ENCODE peak calls at places on chromosomes 2 and 18, in nine cellular contexts. H is GM20000, Z is WTC11, W is GM12864, F is B cell, X is K562, T is uterus, G is RWPE1, Q is GM06990. Y is an unnamed sample.

GRCh38 chr18:36265035-36265434 is 32.5 kb upstream of the FHOD3 start:
- DNase-seq in W (no peak), G (no peak), F (no peak), Z (no peak), Q (no peak), T (no peak), X (peak; percentile 52), H (no peak), Y (no peak)

GRCh38 chr18:58549814-58550339 is 79.0 kb downstream of the ALPK2 start:
- DNase-seq in F (no peak), X (no peak), G (no peak), Z (no peak), H (no peak), Q (no peak), T (no peak), W (no peak), Y (no peak)

GRCh38 chr2:28378679-28379392 is 13.8 kb upstream of the FOSL2 start:
- DNase-seq in X (no peak), F (no peak), Q (no peak), H (no peak), G (no peak), T (no peak), Z (no peak), W (no peak), Y (no peak)

GRCh38 chr18:76490701-76491171 is 4.3 kb downstream of the ZNF516 start:
- DNase-seq in F (peak; percentile 72), Z (peak; percentile 50), X (no peak), T (peak; percentile 70), G (peak; percentile 47), H (peak; percentile 65), W (no peak), Q (peak; percentile 64), Y (peak; percentile 74)

GRCh38 chr2:218257390-218257981 is 3.3 kb upstream of the GPBAR1 start:
- DNase-seq in H (peak; percentile 80), Q (peak; percentile 54), G (peak; percentile 20), T (no peak), X (peak; percentile 71), Z (peak; percentile 76), F (peak; percentile 75), W (peak; percentile 74), Y (no peak)

GRCh38 chr2:2507471-2507997 is 176.5 kb upstream of the MYT1L start:
- DNase-seq in H (no peak), Z (no peak), T (no peak), F (no peak), W (no peak), G (no peak), Q (no peak), X (no peak), Y (no peak)

GRCh38 chr2:12261993-12262680 is 454.6 kb upstream of the TRIB2 start:
- DNase-seq in X (no peak), H (no peak), T (no peak), Q (no peak), Z (no peak), F (no peak), W (no peak), G (peak; percentile 8), Y (no peak)

GRCh38 chr2:228083131-228083530 is 98.4 kb downstream of the SPHKAP start:
- DNase-seq in T (no peak), X (no peak), Z (no peak), G (no peak), W (no peak), H (no peak), Q (no peak), F (no peak), Y (no peak)

GRCh38 chr2:42969231-42970150 is 177.1 kb upstream of the HAAO start:
- DNase-seq in H (no peak), F (no peak), G (peak; percentile 46), W (no peak), Q (no peak), X (no peak), Z (no peak), T (no peak), Y (peak; percentile 81)

GRCh38 chr2:240832816-240833497 is 12.9 kb upstream of the KIF1A start:
- DNase-seq in W (no peak), X (no peak), F (no peak), Q (no peak), Z (no peak), T (peak; percentile 30), G (no peak), H (no peak), Y (no peak)

GRCh38 chr2:6352247-6352646 is 513.5 kb downstream of the CMPK2 start:
- DNase-seq in H (peak; percentile 49), T (no peak), W (peak; percentile 89), G (no peak), Z (no peak), Q (peak; percentile 70), X (no peak), F (peak; percentile 9), Y (no peak)

GRCh38 chr2:6657872-6658271 is 207.8 kb downstream of the CMPK2 start:
- DNase-seq in G (no peak), X (no peak), H (no peak), T (no peak), F (no peak), Z (no peak), Q (no peak), W (no peak), Y (no peak)

GRCh38 chr2:53561155-53561554 is 206.4 kb upstream of the CHAC2 start:
- DNase-seq in W (no peak), X (no peak), H (no peak), T (no peak), Z (no peak), F (no peak), G (no peak), Q (no peak), Y (no peak)

GRCh38 chr2:31764169-31764568 is 183.4 kb upstream of the SRD5A2 start:
- DNase-seq in Q (no peak), T (no peak), X (no peak), Z (no peak), H (no peak), W (no peak), F (no peak), G (no peak), Y (no peak)

GRCh38 chr2:31765078-31765835 is 184.5 kb upstream of the SRD5A2 start:
- DNase-seq in Q (no peak), Z (no peak), G (no peak), F (no peak), T (no peak), H (no peak), X (no peak), W (no peak), Y (no peak)

DNA sequence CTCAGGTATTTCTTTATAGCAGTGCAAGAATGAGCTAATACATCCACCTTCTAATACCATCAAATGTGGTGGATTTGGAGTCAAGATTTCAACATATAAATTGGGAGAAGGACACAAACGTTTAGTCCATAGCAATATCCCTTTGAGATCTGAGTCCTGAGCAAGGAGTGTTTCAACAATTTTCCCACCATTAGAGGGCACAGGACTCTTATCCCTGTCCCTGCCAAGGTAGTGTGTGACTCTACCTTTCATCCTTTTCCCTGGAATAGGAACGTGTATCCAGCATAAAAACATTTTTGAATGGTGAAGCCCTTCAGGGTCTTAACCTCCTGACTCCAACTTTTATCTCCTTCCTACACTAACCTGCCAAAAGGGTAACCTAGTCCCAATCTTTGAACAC is 181.3 kb upstream of the SRD5A2 start:
- DNase-seq in Q (no peak), T (no peak), H (no peak), G (no peak), Z (no peak), X (no peak), W (no peak), F (no peak), Y (no peak)
- TF ChIP-seq CTCF in Q (no peak), T (no peak), H (no peak), G (no peak), Z (no peak), X (no peak), W (no peak), F (no peak), Y (peak; percentile 29)

GRCh38 chr2:185284696-185285095 is 453.9 kb upstream of the FSIP2 start:
- DNase-seq in T (no peak), H (no peak), F (no peak), Q (no peak), Z (no peak), G (no peak), X (no peak), W (no peak), Y (no peak)

GRCh38 chr2:185274718-185275484 is 463.7 kb upstream of the FSIP2 start:
- DNase-seq in W (no peak), Q (no peak), H (no peak), T (no peak), X (no peak), G (no peak), F (no peak), Z (no peak), Y (no peak)

DNA sequence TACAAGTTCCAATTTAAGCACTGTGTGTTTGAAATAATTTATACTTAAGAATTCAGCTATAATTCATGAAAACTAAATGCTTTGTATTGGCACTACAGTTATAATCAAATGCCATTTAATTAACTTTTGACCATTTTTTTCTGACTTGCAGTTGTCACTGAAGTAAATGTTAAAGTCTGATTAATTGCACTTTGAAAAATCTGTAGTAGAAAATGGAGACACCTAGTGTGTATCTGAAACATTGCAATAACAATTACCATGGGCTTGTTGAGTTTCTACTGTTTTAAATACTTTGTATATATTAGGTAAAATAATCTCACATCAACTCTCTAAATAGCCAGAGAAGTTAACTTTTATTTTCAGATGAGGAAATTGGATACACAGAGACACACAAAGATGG is 458.6 kb upstream of the FSIP2 start:
- DNase-seq in Q (no peak), T (no peak), X (no peak), Z (no peak), H (peak; percentile 3), W (no peak), G (peak; percentile 3), F (no peak), Y (no peak)
- TF ChIP-seq CTCF in Q (peak; percentile 47), T (no peak), X (no peak), Z (no peak), H (no peak), W (peak; percentile 33), G (peak; percentile 60), F (no peak), Y (peak; percentile 81)

DNA sequence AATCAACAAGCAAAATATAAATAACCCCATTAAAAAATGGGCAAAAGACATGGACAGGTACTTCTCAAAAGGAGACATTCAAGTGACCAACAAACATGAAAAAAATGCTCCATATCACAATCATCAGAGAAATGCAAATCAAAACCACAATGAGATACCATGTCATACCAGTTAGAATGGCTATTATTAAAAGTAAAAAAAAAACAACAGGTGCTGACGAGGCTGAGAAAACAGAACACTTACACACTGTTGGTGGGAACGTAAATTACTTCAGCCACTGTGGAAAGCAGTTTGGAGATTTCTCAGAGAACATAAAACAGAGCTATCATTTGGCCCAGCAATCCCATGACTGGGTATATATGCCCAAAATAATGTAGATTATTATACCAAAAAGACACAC is 69.1 kb downstream of the CWC22 start:
- DNase-seq in Z (no peak), Q (no peak), H (no peak), W (no peak), G (no peak), F (no peak), T (no peak), X (no peak), Y (no peak)
- TF ChIP-seq CTCF in Z (no peak), Q (no peak), H (no peak), W (no peak), G (no peak), F (no peak), T (no peak), X (no peak), Y (no peak)

DNA sequence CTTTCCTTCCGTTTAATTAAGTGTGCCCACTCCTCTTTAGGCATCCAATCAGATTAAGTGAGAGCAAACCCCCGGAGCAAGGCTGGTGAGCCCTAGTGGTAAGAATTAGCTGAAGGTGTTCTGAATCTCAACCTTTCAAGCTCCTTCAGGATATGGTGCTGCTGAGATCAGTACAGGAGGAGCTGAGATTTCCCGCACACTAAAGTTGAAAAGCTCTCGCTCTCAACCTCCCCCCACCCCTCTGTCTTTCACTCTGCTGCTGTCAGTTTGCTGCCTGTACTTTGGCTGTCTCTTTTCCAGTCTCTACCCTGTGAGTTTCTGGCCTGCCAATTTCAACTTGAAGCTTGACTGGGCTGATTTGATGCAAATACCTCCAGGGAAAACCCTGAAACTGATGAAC is 15.7 kb downstream of the ZEB2 start:
- DNase-seq in Q (no peak), T (no peak), H (no peak), X (no peak), Z (no peak), G (no peak), F (no peak), W (no peak), Y (no peak)
- TF ChIP-seq CTCF in Q (no peak), T (no peak), H (no peak), X (no peak), Z (no peak), G (no peak), F (no peak), W (no peak), Y (peak; percentile 40)